ENCODE peak calls at places on chromosomes 13 and 19, in seven cellular contexts. Q is NCI-H460; P is stimulated activated CD4-positive, alpha-beta T cell treated with anti-CD3 and anti-CD28 coated beads, Interleukin-12 subunit alpha, Interleukin-12 subunit beta, amount 100 ng/mL, for 48 hours; U is mesothelial cell of epicardium; M is body of pancreas; K is cardiac muscle cell; G is progenitor cell of endocrine pancreas. C is an unnamed sample.

GRCh38 chr19:33736787-33737186 is 59.9 kb upstream of the KCTD15 start:
- DNase-seq in Q (no peak), P (no peak), U (no peak), M (no peak), K (no peak), G (no peak), C (no peak)

GRCh38 chr13:75137911-75138571 is 343.9 kb downstream of the TBC1D4 start:
- DNase-seq in Q (no peak), P (no peak), U (no peak), M (no peak), K (peak), G (no peak), C (no peak)

GRCh38 chr19:37902668-37903067 is 3.7 kb downstream of the WDR87 start:
- DNase-seq in Q (peak), P (peak), U (peak), M (peak), K (peak), G (peak), C (peak)

GRCh38 chr19:21947775-21948174 is 63.0 kb downstream of the ZNF208 start:
- DNase-seq in Q (no peak), P (no peak), U (no peak), M (no peak), K (peak), G (no peak), C (no peak)

GRCh38 chr19:48963371-48964204 is 1.5 kb upstream of the FTL start:
- DNase-seq in Q (peak), P (peak), U (peak), M (peak), K (peak), G (peak), C (peak)

GRCh38 chr19:7492142-7493055 is 3.6 kb upstream of the PEX11G start:
- DNase-seq in Q (peak), P (no peak), U (no peak), M (no peak), K (peak), G (no peak), C (no peak)

GRCh38 chr19:29326849-29327840 is 114.2 kb upstream of the UQCRFS1 start:
- DNase-seq in Q (no peak), P (no peak), U (no peak), M (no peak), K (no peak), G (no peak), C (no peak)

GRCh38 chr19:10842788-10843187 is 5.4 kb upstream of the C19orf38 start:
- DNase-seq in Q (no peak), P (no peak), U (no peak), M (no peak), K (no peak), G (no peak), C (no peak)

GRCh38 chr19:39083983-39084731 is at the start of gene ACP7:
- DNase-seq in Q (no peak), P (no peak), U (no peak), M (no peak), K (no peak), G (no peak), C (no peak)

GRCh38 chr19:41691268-41691970 is 3.3 kb upstream of the CEACAM7 start:
- DNase-seq in Q (peak), P (no peak), U (no peak), M (peak), K (peak), G (no peak), C (no peak)

GRCh38 chr13:76884167-76884566 is 2.0 kb downstream of the KCTD12 start:
- DNase-seq in Q (no peak), P (no peak), U (no peak), M (no peak), K (peak), G (no peak), C (no peak)

GRCh38 chr13:40317980-40318327 is 348.5 kb downstream of the FOXO1 start:
- DNase-seq in Q (no peak), P (no peak), U (no peak), M (no peak), K (no peak), G (no peak), C (no peak)

GRCh38 chr19:8396563-8397203 is 6.5 kb downstream of the RAB11B start:
- DNase-seq in Q (peak), P (peak), U (no peak), M (peak), K (peak), G (no peak), C (peak)

GRCh38 chr19:34172661-34173144 is 399 bp downstream of the LSM14A start:
- DNase-seq in Q (no peak), P (no peak), U (peak), M (no peak), K (no peak), G (peak), C (no peak)

GRCh38 chr19:32287811-32288227 is 57.6 kb upstream of the ZNF507 start:
- DNase-seq in Q (peak), P (peak), U (no peak), M (peak), K (peak), G (peak), C (peak)

GRCh38 chr19:38385057-38385803 is 2.6 kb downstream of the GGN start:
- DNase-seq in Q (no peak), P (no peak), U (no peak), M (no peak), K (no peak), G (no peak), C (no peak)

GRCh38 chr13:113854238-113855011 is 9.5 kb downstream of the GAS6 start:
- DNase-seq in Q (no peak), P (no peak), U (peak), M (peak), K (peak), G (no peak), C (no peak)

GRCh38 chr19:14502334-14503092 is 6.6 kb upstream of the GIPC1 start:
- DNase-seq in Q (no peak), P (no peak), U (no peak), M (no peak), K (peak), G (no peak), C (no peak)

GRCh38 chr13:73059460-73060250 is 850 bp downstream of the KLF5 start:
- DNase-seq in Q (no peak), P (peak), U (peak), M (peak), K (no peak), G (peak), C (peak)

GRCh38 chr19:40549007-40549708 is 27.5 kb upstream of the SHKBP1 start:
- DNase-seq in Q (peak), P (peak), U (peak), M (peak), K (peak), G (peak), C (peak)

GRCh38 chr13:46571189-46571901 is 18.4 kb downstream of the LRCH1 start:
- DNase-seq in Q (no peak), P (no peak), U (no peak), M (no peak), K (peak), G (no peak), C (no peak)

GRCh38 chr13:109576331-109576813 is 210.0 kb downstream of the IRS2 start:
- DNase-seq in Q (peak), P (no peak), U (no peak), M (no peak), K (peak), G (no peak), C (no peak)

GRCh38 chr13:110648848-110649421 is 33.6 kb downstream of the NAXD start:
- DNase-seq in Q (no peak), P (no peak), U (no peak), M (no peak), K (no peak), G (no peak), C (no peak)

GRCh38 chr13:110387451-110388140 is 80.5 kb downstream of the COL4A2 start:
- DNase-seq in Q (no peak), P (no peak), U (no peak), M (no peak), K (peak), G (no peak), C (no peak)

GRCh38 chr13:21690955-21691354 is 20.1 kb downstream of the FGF9 start:
- DNase-seq in Q (no peak), P (no peak), U (no peak), M (no peak), K (no peak), G (no peak), C (no peak)

GRCh38 chr19:42023121-42023942 is 29.3 kb upstream of the ATP1A3 start:
- DNase-seq in Q (peak), P (no peak), U (no peak), M (no peak), K (peak), G (no peak), C (no peak)

GRCh38 chr13:102090532-102090931 is 311.3 kb downstream of the FGF14 start:
- DNase-seq in Q (no peak), P (no peak), U (no peak), M (no peak), K (no peak), G (no peak), C (no peak)

GRCh38 chr13:112697756-112698655 is 8.2 kb downstream of the ATP11A start:
- DNase-seq in Q (no peak), P (no peak), U (no peak), M (no peak), K (no peak), G (no peak), C (no peak)

GRCh38 chr19:39916236-39916635 is 18.2 kb downstream of the FCGBP start:
- DNase-seq in Q (no peak), P (no peak), U (no peak), M (no peak), K (no peak), G (no peak), C (no peak)

GRCh38 chr13:44302948-44303575 is 70.6 kb upstream of the SERP2 start:
- DNase-seq in Q (no peak), P (no peak), U (no peak), M (no peak), K (peak), G (no peak), C (no peak)

GRCh38 chr13:43878897-43879322 is 630 bp downstream of the CCDC122 start:
- DNase-seq in Q (peak), P (peak), U (peak), M (peak), K (peak), G (no peak), C (peak)

C was measured in HTR-8/SVneo.